ENCODE peak calls at places on chromosome 5, in eight cellular contexts. U is heart left ventricle, C is ovary, Q is HCT116, Z is heart right ventricle, I is cardiac muscle cell, A is mesenchymal stem cell, S is fibroblast of mammary gland. K is an unnamed sample.
A peak's percentile ranks its signal among the peaks of the same experiment; 100 is the strongest.

GRCh38 chr5:133840168-133840567 is 128.3 kb downstream of the C5orf15 start:
- DNase-seq in U (no peak), C (no peak), Q (no peak), Z (no peak), I (no peak), A (no peak), S (no peak), K (no peak)

GRCh38 chr5:67902497-67902830 is 313.1 kb upstream of the PIK3R1 start:
- DNase-seq in U (no peak), C (no peak), Q (no peak), Z (no peak), I (no peak), A (no peak), S (no peak), K (no peak)

GRCh38 chr5:142293486-142293885 is 31.3 kb downstream of the SPRY4 start:
- DNase-seq in U (no peak), C (no peak), Q (no peak), Z (no peak), I (no peak), A (no peak), S (peak; percentile 57), K (no peak)

GRCh38 chr5:72387985-72388384 is 67.8 kb downstream of the PTCD2 start:
- DNase-seq in U (no peak), C (no peak), Q (no peak), Z (no peak), I (peak; percentile 77), A (peak; percentile 55), S (peak; percentile 84), K (no peak)

GRCh38 chr5:60036539-60036938 is 143.0 kb upstream of the PDE4D start:
- DNase-seq in U (no peak), C (no peak), Q (no peak), Z (no peak), I (no peak), A (no peak), S (no peak), K (no peak)

GRCh38 chr5:64977779-64978178 is 209.0 kb downstream of the CWC27 start:
- DNase-seq in U (no peak), C (no peak), Q (no peak), Z (no peak), I (peak; percentile 76), A (no peak), S (peak; percentile 86), K (no peak)

GRCh38 chr5:62152394-62153123 is 153.4 kb upstream of the KIF2A start:
- DNase-seq in U (no peak), C (no peak), Q (no peak), Z (no peak), I (no peak), A (no peak), S (peak; percentile 14), K (no peak)

GRCh38 chr5:88689662-88690351 is 193.2 kb downstream of the MEF2C start:
- DNase-seq in U (no peak), C (no peak), Q (no peak), Z (no peak), I (no peak), A (peak; percentile 36), S (no peak), K (no peak)

GRCh38 chr5:132265336-132266030 is 8.0 kb downstream of the PDLIM4 start:
- DNase-seq in U (peak; percentile 66), C (peak; percentile 58), Q (no peak), Z (peak; percentile 38), I (peak; percentile 96), A (peak; percentile 98), S (peak; percentile 93), K (no peak)

GRCh38 chr5:149389552-149390495 is 10.7 kb upstream of the IL17B start:
- DNase-seq in U (no peak), C (no peak), Q (no peak), Z (no peak), I (no peak), A (peak; percentile 90), S (no peak), K (peak; percentile 94)

GRCh38 chr5:98839469-98840383 is 66.3 kb downstream of the RGMB start:
- DNase-seq in U (no peak), C (no peak), Q (no peak), Z (no peak), I (peak; percentile 59), A (no peak), S (peak; percentile 16), K (no peak)

GRCh38 chr5:61678966-61679365 is 346.9 kb downstream of the ZSWIM6 start:
- DNase-seq in U (no peak), C (no peak), Q (peak; percentile 18), Z (no peak), I (no peak), A (no peak), S (no peak), K (peak; percentile 28)

GRCh38 chr5:170540276-170540675 is 36.5 kb downstream of the KCNIP1 start:
- DNase-seq in U (no peak), C (no peak), Q (no peak), Z (no peak), I (no peak), A (no peak), S (no peak), K (no peak)

GRCh38 chr5:88938488-88938887 is 55.5 kb upstream of the MEF2C start:
- DNase-seq in U (no peak), C (no peak), Q (no peak), Z (no peak), I (no peak), A (peak; percentile 60), S (no peak), K (no peak)

GRCh38 chr5:36442796-36443195 is 141.1 kb upstream of the RANBP3L start:
- DNase-seq in U (no peak), C (no peak), Q (no peak), Z (no peak), I (peak; percentile 70), A (peak; percentile 3), S (peak; percentile 74), K (no peak)

GRCh38 chr5:73115399-73116051 is 4.8 kb upstream of the TMEM171 start:
- DNase-seq in U (no peak), C (no peak), Q (no peak), Z (no peak), I (peak; percentile 37), A (peak; percentile 94), S (peak; percentile 94), K (no peak)

GRCh38 chr5:137442660-137443059 is 56.5 kb downstream of the SPOCK1 start:
- DNase-seq in U (no peak), C (no peak), Q (no peak), Z (no peak), I (no peak), A (no peak), S (no peak), K (no peak)

GRCh38 chr5:135033866-135034185 is 202 bp downstream of the PITX1 start:
- DNase-seq in U (no peak), C (no peak), Q (no peak), Z (no peak), I (no peak), A (no peak), S (peak; percentile 12), K (no peak)

GRCh38 chr5:135031146-135031812 is 2.7 kb downstream of the PITX1 start:
- DNase-seq in U (no peak), C (no peak), Q (no peak), Z (no peak), I (no peak), A (peak; percentile 65), S (no peak), K (no peak)

GRCh38 chr5:135031813-135032612 is 2.0 kb downstream of the PITX1 start:
- DNase-seq in U (no peak), C (no peak), Q (no peak), Z (no peak), I (no peak), A (peak; percentile 43), S (no peak), K (no peak)

GRCh38 chr5:135033026-135033861 is 784 bp downstream of the PITX1 start:
- DNase-seq in U (no peak), C (no peak), Q (no peak), Z (no peak), I (no peak), A (peak; percentile 63), S (peak; percentile 12), K (no peak)

GRCh38 chr5:135032613-135033025 is 1.4 kb downstream of the PITX1 start:
- DNase-seq in U (no peak), C (no peak), Q (no peak), Z (no peak), I (no peak), A (peak; percentile 29), S (no peak), K (no peak)
- H3K4me3 ChIP-seq in U (peak overlapping the region; percentile 47), C (peak overlapping the region; percentile 34), Q (peak overlapping the region; percentile 92), Z (peak overlapping the region; percentile 18), I (no peak overlapping the region), A (no peak overlapping the region), S (no peak overlapping the region), K (peak overlapping the region; percentile 88)

GRCh38 chr5:179822059-179822432 is 1.3 kb downstream of the SQSTM1 start:
- DNase-seq in U (no peak), C (no peak), Q (no peak), Z (no peak), I (no peak), A (no peak), S (no peak), K (no peak)
- H3K4me3 ChIP-seq in U (peak overlapping the region; percentile 99), C (peak overlapping the region; percentile 82), Q (peak overlapping the region; percentile 76), Z (peak overlapping the region; percentile 97), I (peak overlapping the region; percentile 73), A (peak overlapping the region; percentile 94), S (peak overlapping the region; percentile 72), K (peak overlapping the region; percentile 67)

GRCh38 chr5:158875272-158875679 is 224.4 kb downstream of the EBF1 start:
- DNase-seq in U (no peak), C (no peak), Q (no peak), Z (no peak), I (peak; percentile 39), A (peak; percentile 30), S (peak; percentile 56), K (no peak)
- H3K4me3 ChIP-seq in U (peak overlapping the region; percentile 42), C (peak overlapping the region; percentile 15), Q (no peak overlapping the region), Z (no peak overlapping the region), I (no peak overlapping the region), A (no peak overlapping the region), S (no peak overlapping the region), K (no peak overlapping the region)

GRCh38 chr5:139637438-139638089 is 10.6 kb upstream of the CXXC5 start:
- DNase-seq in U (peak; percentile 89), C (peak; percentile 64), Q (no peak), Z (peak; percentile 90), I (peak; percentile 84), A (peak; percentile 90), S (peak; percentile 74), K (peak; percentile 89)

GRCh38 chr5:139638090-139638735 is 9.9 kb upstream of the CXXC5 start:
- DNase-seq in U (peak; percentile 85), C (peak; percentile 62), Q (no peak), Z (peak; percentile 86), I (peak; percentile 77), A (peak; percentile 93), S (peak; percentile 75), K (peak; percentile 76)

GRCh38 chr5:139635606-139636206 is 12.4 kb upstream of the CXXC5 start:
- DNase-seq in U (peak; percentile 92), C (peak; percentile 60), Q (no peak), Z (peak; percentile 83), I (peak; percentile 97), A (peak; percentile 95), S (peak; percentile 98), K (peak; percentile 74)

GRCh38 chr5:139636207-139636792 is 11.8 kb upstream of the CXXC5 start:
- DNase-seq in U (no peak), C (no peak), Q (no peak), Z (no peak), I (no peak), A (no peak), S (no peak), K (no peak)

DNA sequence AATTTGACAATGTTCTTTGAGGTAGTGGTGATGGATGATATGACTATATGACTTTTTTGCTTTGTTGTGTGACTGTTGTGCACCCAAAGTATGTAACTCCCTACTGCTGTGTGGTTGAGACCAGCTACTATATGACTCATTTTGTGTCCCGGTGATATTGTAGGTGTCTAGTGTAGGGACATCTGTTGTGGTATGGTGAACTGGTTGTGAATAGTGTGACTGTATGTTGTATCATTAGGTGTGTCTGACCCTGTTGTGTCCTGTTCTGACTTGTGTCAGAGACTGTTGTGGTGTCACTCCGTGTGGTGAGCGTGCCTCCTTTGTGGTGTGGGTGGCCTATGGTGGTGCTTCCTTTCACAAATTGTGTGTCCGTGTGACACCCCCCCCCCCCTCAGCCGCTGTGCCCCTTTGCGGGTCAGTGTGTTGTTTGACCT is 11.2 kb upstream of the CXXC5 start:
- DNase-seq in U (no peak), C (no peak), Q (no peak), Z (no peak), I (no peak), A (peak; percentile 75), S (peak; percentile 64), K (no peak)
- H3K4me3 ChIP-seq in U (peak overlapping the region; percentile 61), C (peak overlapping the region; percentile 47), Q (peak overlapping the region; percentile 40), Z (peak overlapping the region; percentile 41), I (peak overlapping the region; percentile 12), A (no peak overlapping the region), S (peak overlapping the region; percentile 33), K (peak overlapping the region; percentile 54)